ENCODE peak calls at places on chromosomes 11 and 22, in five cellular contexts. C is H1, M is fibroblast of lung, O is upper lobe of right lung, G is thyroid gland. K is an unnamed sample.

GRCh38 chr11:10991372-10991771 is 133.5 kb upstream of the ZBED5 start:
- DNase-seq in C (no peak), M (no peak), O (no peak), G (no peak), K (no peak)

GRCh38 chr11:65355776-65356393 is 1.3 kb downstream of the TIGD3 start:
- DNase-seq in C (no peak), M (peak; percentile 31), O (peak; percentile 75), G (peak; percentile 51), K (peak; percentile 38)

GRCh38 chr11:11178671-11179070 is 174.4 kb downstream of the CSNK2A3 start:
- DNase-seq in C (no peak), M (no peak), O (no peak), G (no peak), K (peak; percentile 9)

GRCh38 chr22:39185601-39186012 is 33.1 kb upstream of the CBX7 start:
- DNase-seq in C (no peak), M (peak; percentile 94), O (peak; percentile 73), G (no peak), K (no peak)

GRCh38 chr11:67640021-67640757 is 626 bp upstream of the TBX10 start:
- DNase-seq in C (no peak), M (peak; percentile 32), O (peak; percentile 84), G (peak; percentile 73), K (peak; percentile 24)

GRCh38 chr22:17097701-17098100 is 12.9 kb downstream of the IL17RA start:
- DNase-seq in C (no peak), M (no peak), O (peak; percentile 31), G (no peak), K (no peak)

GRCh38 chr11:110801328-110801727 is 89.1 kb upstream of the ARHGAP20 start:
- DNase-seq in C (no peak), M (no peak), O (no peak), G (no peak), K (no peak)

GRCh38 chr11:65617136-65617850 is 1.7 kb downstream of the PCNX3 start:
- DNase-seq in C (no peak), M (no peak), O (no peak), G (no peak), K (no peak)

GRCh38 chr11:69890476-69890875 is 71.3 kb upstream of the FGF3 start:
- DNase-seq in C (no peak), M (no peak), O (no peak), G (no peak), K (no peak)

GRCh38 chr22:49642741-49643140 is 184.9 kb downstream of the BRD1 start:
- DNase-seq in C (no peak), M (no peak), O (no peak), G (no peak), K (no peak)

GRCh38 chr11:13761250-13761649 is 92.8 kb downstream of the FAR1 start:
- DNase-seq in C (no peak), M (no peak), O (no peak), G (no peak), K (peak; percentile 33)

GRCh38 chr11:31720666-31721199 is 90.4 kb downstream of the PAX6 start:
- DNase-seq in C (no peak), M (no peak), O (no peak), G (no peak), K (no peak)

GRCh38 chr11:45412521-45412920 is 126.4 kb upstream of the SYT13 start:
- DNase-seq in C (no peak), M (no peak), O (peak; percentile 42), G (no peak), K (no peak)

GRCh38 chr11:115334932-115335788 is 169.1 kb downstream of the CADM1 start:
- DNase-seq in C (no peak), M (peak; percentile 64), O (no peak), G (no peak), K (no peak)

GRCh38 chr22:29079218-29079901 is 6.5 kb downstream of the KREMEN1 start:
- DNase-seq in C (no peak), M (no peak), O (no peak), G (no peak), K (no peak)

GRCh38 chr11:71329731-71330130 is 77.4 kb upstream of the SHANK2 start:
- DNase-seq in C (no peak), M (no peak), O (peak; percentile 17), G (no peak), K (no peak)

GRCh38 chr22:41900652-41901312 is 14.1 kb downstream of the SHISA8 start:
- DNase-seq in C (no peak), M (no peak), O (no peak), G (no peak), K (no peak)

GRCh38 chr22:40415531-40416266 is 45.3 kb downstream of the SGSM3 start:
- DNase-seq in C (no peak), M (no peak), O (peak; percentile 57), G (no peak), K (no peak)

GRCh38 chr11:44851496-44851895 is 99.2 kb downstream of the TP53I11 start:
- DNase-seq in C (no peak), M (no peak), O (no peak), G (no peak), K (no peak)

GRCh38 chr22:43090130-43090789 is 1.1 kb upstream of the TTLL1 start:
- DNase-seq in C (no peak), M (peak; percentile 86), O (no peak), G (peak; percentile 46), K (peak; percentile 80)

GRCh38 chr11:34823197-34823596 is 93.0 kb downstream of the APIP start:
- DNase-seq in C (no peak), M (no peak), O (no peak), G (no peak), K (no peak)

GRCh38 chr22:22030493-22031182 is 48.1 kb upstream of the TOP3B start:
- DNase-seq in C (no peak), M (peak; percentile 21), O (no peak), G (no peak), K (no peak)

GRCh38 chr11:91921974-91922373 is 302.6 kb upstream of the FAT3 start:
- DNase-seq in C (no peak), M (no peak), O (no peak), G (no peak), K (no peak)

GRCh38 chr22:43811777-43812148 is 342 bp downstream of the EFCAB6 start:
- DNase-seq in C (no peak), M (peak; percentile 56), O (no peak), G (peak; percentile 6), K (peak; percentile 10)

GRCh38 chr11:62501432-62501891 is 45.1 kb downstream of the AHNAK start:
- DNase-seq in C (no peak), M (peak; percentile 22), O (no peak), G (peak; percentile 88), K (no peak)

GRCh38 chr11:125923012-125923579 is 18.8 kb downstream of the DDX25 start:
- DNase-seq in C (peak; percentile 34), M (peak; percentile 79), O (peak; percentile 43), G (peak; percentile 75), K (peak; percentile 62)

GRCh38 chr11:9210922-9211320 is 54.2 kb downstream of the DENND5A start:
- DNase-seq in C (no peak), M (peak; percentile 26), O (no peak), G (no peak), K (no peak)

GRCh38 chr11:9176550-9176949 is 85.2 kb upstream of the SCUBE2 start:
- DNase-seq in C (no peak), M (no peak), O (no peak), G (no peak), K (no peak)

GRCh38 chr22:19559324-19559811 is 35.2 kb upstream of the CLDN5 start:
- DNase-seq in C (no peak), M (no peak), O (no peak), G (no peak), K (no peak)

GRCh38 chr11:66268953-66269906 is 791 bp downstream of the RAB1B start:
- DNase-seq in C (no peak), M (peak; percentile 25), O (peak; percentile 73), G (no peak), K (no peak)

DNA sequence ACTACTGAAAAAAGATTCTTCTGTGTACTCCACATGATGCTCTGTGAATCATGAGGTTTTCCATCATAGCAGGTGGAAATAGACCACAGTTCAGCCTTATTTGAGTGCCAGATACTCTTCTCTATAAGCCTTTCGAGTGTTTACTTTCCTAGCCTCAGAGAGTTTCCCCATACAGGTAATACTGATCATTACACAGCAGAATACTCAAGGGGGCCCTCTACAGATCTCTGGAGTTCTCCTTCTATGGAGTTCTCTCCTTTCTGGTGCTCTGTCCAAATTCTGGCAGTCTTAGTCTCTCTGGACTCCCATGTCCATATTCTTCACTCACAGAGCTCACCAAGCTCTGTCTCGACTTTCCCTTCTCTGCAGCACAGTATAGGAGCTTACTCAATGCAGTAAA is 175.7 kb upstream of the CARD18 start:
- DNase-seq in C (no peak), M (no peak), O (no peak), G (no peak), K (no peak)
- TF ChIP-seq CTCF in C (peak; percentile 21), M (no peak), O (no peak), G (no peak), K (no peak)

DNA sequence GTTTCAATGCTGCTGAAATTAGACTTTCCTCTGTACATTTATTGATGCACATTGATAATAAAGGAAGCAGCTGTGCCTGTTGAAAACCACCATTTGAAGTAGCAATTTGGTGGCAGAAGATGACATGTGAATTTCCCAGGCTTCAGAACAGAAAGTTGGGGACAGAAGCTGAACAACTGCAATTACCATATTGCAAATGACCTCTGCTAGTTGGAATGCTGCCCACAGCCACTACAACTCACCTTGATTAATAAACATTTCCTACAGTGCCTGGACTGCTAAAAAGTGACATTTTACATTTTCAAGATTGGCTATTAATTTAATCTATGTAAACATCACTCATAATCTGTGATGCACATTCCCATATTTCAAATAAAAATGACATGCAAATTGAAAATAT is 208.6 kb downstream of the LUZP2 start:
- DNase-seq in C (no peak), M (no peak), O (no peak), G (no peak), K (no peak)
- H3K27ac ChIP-seq in C (no peak overlapping the region), M (no peak overlapping the region), O (no peak overlapping the region), G (no peak overlapping the region), K (no peak overlapping the region)

GRCh38 chr11:83287631-83288030 is 1.5 kb upstream of the CCDC90B start:
- DNase-seq in C (no peak), M (no peak), O (no peak), G (no peak), K (no peak)

GRCh38 chr11:83285771-83286528 is at the start of gene CCDC90B:
- DNase-seq in C (peak; percentile 96), M (peak; percentile 99), O (peak; percentile 96), G (peak; percentile 97), K (peak; percentile 97)

GRCh38 chr11:83285131-83285770 is 916 bp downstream of the CCDC90B start:
- DNase-seq in C (no peak), M (no peak), O (no peak), G (no peak), K (no peak)

GRCh38 chr11:83282084-83282716 is 4.0 kb downstream of the CCDC90B start:
- DNase-seq in C (no peak), M (no peak), O (no peak), G (no peak), K (no peak)

GRCh38 chr11:83284501-83285051 is 1.6 kb downstream of the CCDC90B start:
- DNase-seq in C (no peak), M (no peak), O (no peak), G (no peak), K (no peak)
- H3K4me3 ChIP-seq in C (peak overlapping the region; percentile 89), M (peak overlapping the region; percentile 87), O (peak overlapping the region; percentile 88), G (no peak overlapping the region), K (peak overlapping the region; percentile 93)

DNA sequence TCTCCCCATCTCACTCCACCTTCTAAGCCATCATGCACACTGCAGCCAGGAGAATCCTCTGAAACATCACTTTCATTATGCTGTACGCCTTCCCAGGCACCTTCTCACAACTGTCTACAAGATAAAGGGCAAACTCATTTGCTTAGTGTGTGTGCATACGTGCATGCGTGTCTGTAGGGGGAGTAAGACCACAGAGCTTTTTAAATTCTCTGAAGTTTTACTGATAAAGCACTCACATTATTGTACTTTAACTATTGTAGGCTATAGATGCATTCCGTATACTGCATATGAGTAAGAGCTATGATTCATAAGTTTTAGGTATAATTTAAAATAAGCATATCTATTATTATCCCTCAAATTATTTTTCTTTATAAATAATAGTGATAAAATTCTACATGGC is 15.3 kb upstream of the ANKK1 start:
- DNase-seq in C (no peak), M (peak; percentile 12), O (no peak), G (no peak), K (no peak)
- TF ChIP-seq CTCF in C (no peak), M (no peak), O (no peak), G (no peak), K (peak; percentile 52)